ENCODE peak calls at places on chromosomes 5 and 9, in six cellular contexts. One of them, this sample, is unnamed. For H3K4me1, the result is how much of the 10 kb centered on the place peaks cover.

GRCh38 chr5:96337048-96337781 is 95.8 kb downstream of the PCSK1 start:
- DNase-seq in prostate gland: no peak
- DNase-seq in GM12878: no peak
- DNase-seq in transverse colon: no peak
- DNase-seq in spleen: no peak
- DNase-seq in sigmoid colon: no peak
- DNase-seq in this sample: no peak

GRCh38 chr5:93894471-93895354 is 153.3 kb upstream of the POU5F2 start:
- DNase-seq in GM12878: no peak
- DNase-seq in spleen: no peak
- DNase-seq in prostate gland: no peak
- DNase-seq in transverse colon: no peak
- DNase-seq in sigmoid colon: no peak
- DNase-seq in this sample: no peak

GRCh38 chr5:136749016-136749415 is 383.7 kb upstream of the TRPC7 start:
- DNase-seq in transverse colon: no peak
- DNase-seq in GM12878: no peak
- DNase-seq in prostate gland: no peak
- DNase-seq in spleen: no peak
- DNase-seq in sigmoid colon: no peak
- DNase-seq in this sample: peak

GRCh38 chr9:30382271-30382670 is 2002.2 kb upstream of the ACO1 start:
- DNase-seq in sigmoid colon: no peak
- DNase-seq in spleen: no peak
- DNase-seq in transverse colon: no peak
- DNase-seq in prostate gland: no peak
- DNase-seq in GM12878: no peak
- DNase-seq in this sample: no peak

GRCh38 chr5:16502866-16503265 is 37.3 kb upstream of the ZNF622 start:
- DNase-seq in prostate gland: no peak
- DNase-seq in transverse colon: no peak
- DNase-seq in GM12878: no peak
- DNase-seq in sigmoid colon: no peak
- DNase-seq in spleen: no peak
- DNase-seq in this sample: no peak

GRCh38 chr5:154110781-154111180 is 72.0 kb downstream of the MFAP3 start:
- DNase-seq in transverse colon: no peak
- DNase-seq in spleen: no peak
- DNase-seq in GM12878: no peak
- DNase-seq in sigmoid colon: no peak
- DNase-seq in prostate gland: no peak
- DNase-seq in this sample: no peak

GRCh38 chr9:93684806-93685553 is 108.6 kb downstream of the PHF2 start:
- DNase-seq in GM12878: no peak
- DNase-seq in transverse colon: no peak
- DNase-seq in sigmoid colon: no peak
- DNase-seq in spleen: peak
- DNase-seq in prostate gland: no peak
- DNase-seq in this sample: peak

GRCh38 chr5:133041157-133041784 is 10.5 kb upstream of the HSPA4 start:
- DNase-seq in sigmoid colon: no peak
- DNase-seq in GM12878: no peak
- DNase-seq in transverse colon: no peak
- DNase-seq in prostate gland: peak
- DNase-seq in spleen: no peak
- DNase-seq in this sample: no peak

GRCh38 chr5:178221857-178222256 is 10.7 kb downstream of the PHYKPL start:
- DNase-seq in GM12878: no peak
- DNase-seq in sigmoid colon: no peak
- DNase-seq in spleen: no peak
- DNase-seq in transverse colon: peak
- DNase-seq in prostate gland: no peak
- DNase-seq in this sample: no peak

GRCh38 chr9:109329274-109330258 is 8.7 kb upstream of the EPB41L4B start:
- DNase-seq in prostate gland: peak
- DNase-seq in GM12878: no peak
- DNase-seq in transverse colon: peak
- DNase-seq in sigmoid colon: peak
- DNase-seq in spleen: no peak
- DNase-seq in this sample: no peak

GRCh38 chr5:17374973-17375844 is 122.8 kb upstream of the TAF11L2 start:
- DNase-seq in spleen: no peak
- DNase-seq in GM12878: no peak
- DNase-seq in sigmoid colon: no peak
- DNase-seq in transverse colon: no peak
- DNase-seq in prostate gland: no peak
- DNase-seq in this sample: no peak

GRCh38 chr5:54214747-54215146 is 95.6 kb downstream of the ARL15 start:
- DNase-seq in transverse colon: no peak
- DNase-seq in spleen: no peak
- DNase-seq in GM12878: no peak
- DNase-seq in prostate gland: no peak
- DNase-seq in sigmoid colon: no peak
- DNase-seq in this sample: peak

GRCh38 chr9:92170848-92171247 is 55.6 kb upstream of the SPTLC1 start:
- DNase-seq in prostate gland: no peak
- DNase-seq in GM12878: no peak
- DNase-seq in spleen: no peak
- DNase-seq in transverse colon: no peak
- DNase-seq in sigmoid colon: no peak
- DNase-seq in this sample: no peak

GRCh38 chr9:93154293-93154903 is 20.3 kb upstream of the NINJ1 start:
- DNase-seq in spleen: peak
- DNase-seq in sigmoid colon: no peak
- DNase-seq in prostate gland: no peak
- DNase-seq in transverse colon: peak
- DNase-seq in GM12878: no peak
- DNase-seq in this sample: no peak

GRCh38 chr5:104512063-104512798 is 949.6 kb upstream of the NUDT12 start:
- DNase-seq in spleen: no peak
- DNase-seq in prostate gland: no peak
- DNase-seq in sigmoid colon: no peak
- DNase-seq in transverse colon: no peak
- DNase-seq in GM12878: no peak
- DNase-seq in this sample: no peak

GRCh38 chr5:32042571-32042970 is 131.5 kb downstream of the GOLPH3 start:
- DNase-seq in transverse colon: no peak
- DNase-seq in prostate gland: no peak
- DNase-seq in GM12878: no peak
- DNase-seq in spleen: no peak
- DNase-seq in sigmoid colon: no peak
- DNase-seq in this sample: no peak

GRCh38 chr5:53406630-53407316 is 73.7 kb upstream of the FST start:
- DNase-seq in sigmoid colon: no peak
- DNase-seq in GM12878: no peak
- DNase-seq in prostate gland: no peak
- DNase-seq in spleen: no peak
- DNase-seq in transverse colon: no peak
- DNase-seq in this sample: no peak

GRCh38 chr5:9928266-9928750 is 298.2 kb upstream of the TAS2R1 start:
- DNase-seq in spleen: no peak
- DNase-seq in transverse colon: no peak
- DNase-seq in sigmoid colon: no peak
- DNase-seq in GM12878: no peak
- DNase-seq in prostate gland: no peak
- DNase-seq in this sample: peak

GRCh38 chr9:38737246-38737645 is 17.3 kb upstream of the FAM240B start:
- DNase-seq in sigmoid colon: no peak
- DNase-seq in prostate gland: no peak
- DNase-seq in GM12878: no peak
- DNase-seq in transverse colon: no peak
- DNase-seq in spleen: no peak
- DNase-seq in this sample: no peak

GRCh38 chr5:93579561-93580386 is 1.2 kb downstream of the NR2F1-AS1 start:
- DNase-seq in GM12878: no peak
- DNase-seq in spleen: peak
- DNase-seq in transverse colon: no peak
- DNase-seq in sigmoid colon: peak
- DNase-seq in prostate gland: no peak
- DNase-seq in this sample: no peak

GRCh38 chr5:171428849-171429542 is 9.5 kb downstream of the FGF18 start:
- DNase-seq in GM12878: no peak
- DNase-seq in sigmoid colon: peak
- DNase-seq in transverse colon: no peak
- DNase-seq in prostate gland: no peak
- DNase-seq in spleen: peak
- DNase-seq in this sample: no peak

GRCh38 chr9:124220551-124221451 is 36.9 kb upstream of the NEK6 start:
- DNase-seq in prostate gland: peak
- DNase-seq in GM12878: no peak
- DNase-seq in sigmoid colon: peak
- DNase-seq in transverse colon: peak
- DNase-seq in spleen: peak
- DNase-seq in this sample: no peak

GRCh38 chr5:173800340-173800739 is 87.8 kb upstream of the CPEB4 start:
- DNase-seq in spleen: no peak
- DNase-seq in sigmoid colon: no peak
- DNase-seq in GM12878: no peak
- DNase-seq in prostate gland: no peak
- DNase-seq in transverse colon: no peak
- DNase-seq in this sample: no peak

GRCh38 chr5:169805937-169806700 is 169.0 kb downstream of the DOCK2 start:
- DNase-seq in spleen: no peak
- DNase-seq in prostate gland: no peak
- DNase-seq in GM12878: no peak
- DNase-seq in transverse colon: no peak
- DNase-seq in sigmoid colon: no peak
- DNase-seq in this sample: peak

GRCh38 chr5:57436586-57436985 is 46.0 kb downstream of the ACTBL2 start:
- DNase-seq in sigmoid colon: no peak
- DNase-seq in transverse colon: no peak
- DNase-seq in GM12878: no peak
- DNase-seq in spleen: no peak
- DNase-seq in prostate gland: no peak
- DNase-seq in this sample: peak
- TF ChIP-seq POLR2A in sigmoid colon: no peak
- TF ChIP-seq POLR2A in transverse colon: no peak
- TF ChIP-seq POLR2A in GM12878: no peak
- TF ChIP-seq POLR2A in spleen: no peak
- TF ChIP-seq POLR2A in prostate gland: no peak
- TF ChIP-seq POLR2A in this sample: no peak

GRCh38 chr9:127541176-127541575 is 70.9 kb upstream of the STXBP1 start:
- DNase-seq in GM12878: no peak
- DNase-seq in sigmoid colon: no peak
- DNase-seq in transverse colon: no peak
- DNase-seq in spleen: no peak
- DNase-seq in prostate gland: no peak
- DNase-seq in this sample: no peak
- H3K4me1 ChIP-seq in GM12878: under half
- H3K4me1 ChIP-seq in sigmoid colon: half or more
- H3K4me1 ChIP-seq in transverse colon: half or more
- H3K4me1 ChIP-seq in spleen: under half
- H3K4me1 ChIP-seq in prostate gland: half or more
- H3K4me1 ChIP-seq in this sample: half or more

DNA sequence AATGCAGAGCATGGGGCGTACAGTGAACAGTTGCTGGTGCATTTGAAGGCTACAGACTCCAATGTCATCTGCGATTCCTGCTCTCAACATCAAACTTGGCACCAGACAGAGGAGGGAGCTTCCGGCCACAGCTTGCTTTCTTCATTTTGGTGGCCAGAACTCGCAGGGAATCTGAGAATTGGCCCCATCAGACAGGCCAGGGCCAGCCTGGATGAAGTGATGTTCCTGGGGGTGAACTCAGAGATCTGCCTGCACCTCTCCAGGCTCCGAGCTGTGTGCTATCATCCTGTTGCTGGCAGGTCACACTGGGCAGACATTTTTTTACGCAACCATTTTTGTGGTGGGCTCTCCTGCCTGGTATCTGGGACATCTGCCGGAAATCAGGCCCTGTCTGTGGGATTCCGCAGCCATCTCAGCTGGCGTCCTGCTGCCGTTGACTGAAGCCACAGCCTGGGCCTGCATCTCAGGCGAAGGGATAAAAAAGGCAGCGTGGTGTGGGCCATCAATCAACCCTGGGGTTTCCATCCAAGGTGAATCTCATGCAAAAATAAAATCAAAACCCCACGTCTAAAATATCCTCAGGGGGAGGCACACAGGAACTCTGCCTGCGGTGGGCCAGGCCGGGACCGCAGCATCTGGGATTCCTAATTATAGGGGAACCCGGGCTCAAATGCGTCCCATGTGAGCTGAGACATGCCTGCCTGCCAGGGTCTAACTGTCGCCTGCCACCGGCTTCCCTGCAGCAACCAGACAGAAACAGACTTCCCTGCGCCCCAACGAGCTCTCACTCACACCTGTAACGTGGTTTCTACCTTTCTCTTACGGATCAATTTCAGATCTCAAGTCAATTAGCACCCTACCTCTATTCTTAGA is 174.3 kb downstream of the SYK start:
- DNase-seq in transverse colon: no peak
- DNase-seq in prostate gland: no peak
- DNase-seq in spleen: no peak
- DNase-seq in sigmoid colon: no peak
- DNase-seq in GM12878: no peak
- DNase-seq in this sample: no peak
- TF ChIP-seq POLR2AphosphoS5 in transverse colon: no peak
- TF ChIP-seq POLR2AphosphoS5 in prostate gland: no peak
- TF ChIP-seq POLR2AphosphoS5 in spleen: no peak
- TF ChIP-seq POLR2AphosphoS5 in sigmoid colon: no peak
- TF ChIP-seq POLR2AphosphoS5 in GM12878: no peak
- TF ChIP-seq POLR2AphosphoS5 in this sample: no peak

DNA sequence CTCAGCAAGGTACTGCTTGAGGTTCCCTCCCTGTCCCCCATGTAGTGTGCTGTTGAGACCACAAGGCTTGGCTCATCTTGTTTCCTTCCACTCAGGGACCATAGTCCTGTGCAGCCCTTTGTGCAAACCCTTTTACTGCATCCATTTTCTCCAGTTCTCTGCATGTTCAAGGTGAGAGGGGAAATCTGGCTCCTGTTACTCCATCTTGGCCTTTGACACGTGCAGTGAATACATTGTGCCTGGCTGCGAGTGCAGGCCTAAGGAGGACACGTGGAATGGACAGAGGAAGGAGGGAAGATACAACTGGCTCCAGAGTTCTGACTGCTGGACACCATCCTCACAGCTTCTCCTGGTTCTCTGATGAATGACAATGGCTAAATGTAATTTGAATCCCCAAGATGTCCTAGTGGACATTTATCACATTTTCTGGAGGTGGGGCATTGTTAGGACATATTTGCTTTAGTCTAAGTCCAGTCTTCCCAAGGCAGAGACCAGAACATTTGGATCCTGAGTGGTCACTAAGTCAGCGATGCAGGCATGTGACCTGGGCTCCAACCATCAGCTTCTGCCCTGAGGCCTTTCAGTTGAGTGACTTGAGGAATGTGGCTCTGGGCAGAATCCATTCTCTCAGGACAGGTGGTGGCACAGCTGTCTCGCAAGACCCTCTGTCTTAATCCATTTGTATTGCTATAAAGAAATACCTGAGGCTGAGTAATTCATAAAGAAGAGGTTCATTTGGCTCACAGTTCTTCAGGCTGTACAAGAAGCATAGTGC is 189.0 kb upstream of the DAP start:
- DNase-seq in sigmoid colon: no peak
- DNase-seq in spleen: no peak
- DNase-seq in transverse colon: no peak
- DNase-seq in prostate gland: no peak
- DNase-seq in GM12878: no peak
- DNase-seq in this sample: peak
- TF ChIP-seq POLR2A in sigmoid colon: no peak
- TF ChIP-seq POLR2A in spleen: no peak
- TF ChIP-seq POLR2A in transverse colon: no peak
- TF ChIP-seq POLR2A in prostate gland: no peak
- TF ChIP-seq POLR2A in GM12878: no peak
- TF ChIP-seq POLR2A in this sample: no peak

This sample was measured in esophagus muscularis mucosa.